ENCODE peak calls at places on chromosome 7, in nine cellular contexts. A is Panc1, Q is coronary artery, E is neural progenitor cell, H is lung, M is HFF-Myc, G is fibroblast of pulmonary artery, K is heart left ventricle, C is stomach. L is an unnamed sample.
A peak's percentile ranks its signal among the peaks of the same experiment; 100 is the strongest.

GRCh38 chr7:1964913-1965578 is 267.7 kb downstream of the MAD1L1 start:
- DNase-seq in E (no peak), C (no peak), M (no peak), G (no peak), K (peak; percentile 9), A (no peak), Q (no peak), H (no peak), L (no peak)

GRCh38 chr7:151727579-151728285 is 149.2 kb downstream of the PRKAG2 start:
- DNase-seq in Q (peak; percentile 80), M (peak; percentile 96), H (peak; percentile 76), G (peak; percentile 88), A (peak; percentile 98), E (peak; percentile 56), C (peak; percentile 65), K (peak; percentile 83), L (peak; percentile 94)

GRCh38 chr7:123727071-123727837 is 21.5 kb downstream of the WASL start:
- DNase-seq in G (peak; percentile 96), E (no peak), M (no peak), K (no peak), Q (no peak), C (no peak), H (no peak), A (no peak), L (peak; percentile 90)

GRCh38 chr7:151695856-151696555 is 176.3 kb upstream of the RHEB start:
- DNase-seq in H (no peak), C (no peak), E (peak; percentile 20), A (no peak), Q (no peak), G (no peak), M (no peak), K (no peak), L (no peak)

GRCh38 chr7:16804674-16805439 is at the start of gene AGR2:
- DNase-seq in C (peak; percentile 86), Q (no peak), K (no peak), A (no peak), E (no peak), M (no peak), G (no peak), H (peak; percentile 71), L (peak; percentile 6)

GRCh38 chr7:100221767-100222444 is 2.2 kb downstream of the PVRIG start:
- DNase-seq in G (no peak), C (no peak), H (no peak), K (no peak), A (no peak), M (no peak), Q (no peak), E (no peak), L (no peak)

GRCh38 chr7:13532028-13532753 is 457.3 kb downstream of the ETV1 start:
- DNase-seq in E (no peak), H (no peak), K (no peak), G (peak; percentile 6), M (no peak), Q (no peak), A (no peak), C (no peak), L (no peak)

GRCh38 chr7:88141025-88141424 is 78.8 kb downstream of the SRI start:
- DNase-seq in E (peak; percentile 2), C (no peak), A (no peak), M (no peak), G (no peak), K (no peak), Q (no peak), H (no peak), L (no peak)

GRCh38 chr7:108007280-108007679 is 4.3 kb upstream of the LAMB1 start:
- DNase-seq in C (no peak), K (no peak), A (no peak), G (peak; percentile 69), E (no peak), H (no peak), Q (no peak), M (no peak), L (no peak)

GRCh38 chr7:1898628-1899185 is 228.6 kb downstream of the ELFN1 start:
- DNase-seq in H (no peak), A (no peak), E (no peak), M (no peak), Q (no peak), G (no peak), K (peak; percentile 19), C (no peak), L (no peak)

GRCh38 chr7:148722340-148723165 is 23.9 kb downstream of the CUL1 start:
- DNase-seq in Q (no peak), M (no peak), G (peak; percentile 16), C (peak; percentile 53), H (no peak), E (no peak), K (peak; percentile 49), A (no peak), L (no peak)

GRCh38 chr7:82697897-82698296 is 254.3 kb upstream of the CACNA2D1 start:
- DNase-seq in E (no peak), K (no peak), M (no peak), C (no peak), H (no peak), Q (no peak), G (peak; percentile 50), A (no peak), L (no peak)

GRCh38 chr7:51324206-51324884 is 7.7 kb upstream of the COBL start:
- DNase-seq in K (no peak), H (peak; percentile 48), M (no peak), Q (no peak), E (no peak), G (peak; percentile 9), C (no peak), A (no peak), L (no peak)

GRCh38 chr7:158735935-158736334 is 31.3 kb upstream of the NCAPG2 start:
- DNase-seq in Q (no peak), A (no peak), C (no peak), G (no peak), H (peak; percentile 6), E (no peak), K (no peak), M (no peak), L (no peak)

GRCh38 chr7:22696672-22697071 is 30.3 kb upstream of the IL6 start:
- DNase-seq in H (peak; percentile 44), Q (no peak), M (no peak), K (no peak), G (no peak), A (no peak), E (no peak), C (no peak), L (no peak)

GRCh38 chr7:102449136-102449535 is 15.5 kb downstream of the ALKBH4 start:
- DNase-seq in A (no peak), C (no peak), M (no peak), Q (no peak), H (no peak), E (no peak), G (no peak), K (no peak), L (no peak)

GRCh38 chr7:102447311-102447710 is 13.9 kb downstream of the ORAI2 start:
- DNase-seq in K (no peak), A (no peak), M (no peak), Q (no peak), G (no peak), C (no peak), E (no peak), H (no peak), L (no peak)

GRCh38 chr7:102452451-102452850 is 12.2 kb downstream of the ALKBH4 start:
- DNase-seq in Q (no peak), G (no peak), K (no peak), A (no peak), H (no peak), E (no peak), M (no peak), C (no peak), L (no peak)

GRCh38 chr7:102451371-102452054 is 13.2 kb downstream of the ALKBH4 start:
- DNase-seq in K (no peak), A (no peak), Q (no peak), M (no peak), G (no peak), C (no peak), E (peak; percentile 83), H (no peak), L (no peak)

GRCh38 chr7:102450242-102450641 is 14.4 kb downstream of the ALKBH4 start:
- DNase-seq in A (no peak), H (no peak), G (no peak), E (no peak), M (no peak), C (no peak), K (no peak), Q (no peak), L (no peak)
- TF ChIP-seq CTCF in A (no peak), H (no peak), G (peak; percentile 3), E (peak; percentile 8), M (peak; percentile 13), C (no peak), K (no peak), Q (no peak), L (peak; percentile 29)

GRCh38 chr7:11985376-11985775 is 153.4 kb upstream of the THSD7A start:
- DNase-seq in C (no peak), G (no peak), A (no peak), E (no peak), H (no peak), M (no peak), K (no peak), Q (no peak), L (no peak)
- H3K4me3 ChIP-seq in C (no peak overlapping the region), G (no peak overlapping the region), A (no peak overlapping the region), E (no peak overlapping the region), H (no peak overlapping the region), M (no peak overlapping the region), K (no peak overlapping the region), Q (no peak overlapping the region), L (no peak overlapping the region)

GRCh38 chr7:43470110-43470509 is 112.8 kb upstream of the STK17A start:
- DNase-seq in M (no peak), H (no peak), G (no peak), Q (no peak), K (no peak), A (no peak), C (no peak), E (no peak), L (no peak)
- TF ChIP-seq CTCF in M (no peak), H (no peak), G (no peak), Q (no peak), K (no peak), A (no peak), C (no peak), E (no peak), L (no peak)

DNA sequence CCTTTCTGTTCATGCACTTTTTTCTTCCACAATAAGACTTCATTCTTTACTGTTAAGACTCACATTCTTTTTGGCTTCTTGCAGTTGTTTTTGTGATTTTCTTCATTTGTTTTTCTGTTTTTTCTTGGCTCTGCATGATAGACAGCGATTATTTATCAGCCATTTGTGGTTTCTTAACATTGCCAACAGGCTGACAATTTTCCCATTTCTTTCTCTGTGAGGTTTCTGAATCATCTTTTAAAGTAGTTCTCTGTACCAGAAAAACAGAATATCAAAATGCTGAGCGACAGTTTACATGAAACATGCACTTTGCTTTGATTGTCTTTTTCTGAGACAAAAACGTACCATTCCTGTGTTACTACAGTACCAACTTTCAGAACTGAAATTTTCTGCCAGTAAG is 334.2 kb upstream of the MAGI2 start:
- DNase-seq in E (no peak), A (no peak), G (peak; percentile 50), H (no peak), Q (no peak), K (no peak), C (no peak), M (no peak), L (peak; percentile 29)
- H3K4me3 ChIP-seq in E (no peak overlapping the region), A (no peak overlapping the region), G (no peak overlapping the region), H (no peak overlapping the region), Q (no peak overlapping the region), K (no peak overlapping the region), C (no peak overlapping the region), M (no peak overlapping the region), L (no peak overlapping the region)

L was measured in astrocyte of the spinal cord.